ENCODE peak calls at places on chromosomes 13 and 19, in eight cellular contexts. I, F, K, M, W, J, U and B are unnamed samples.

GRCh38 chr19:38649305-38650179 is 2.1 kb downstream of the ACTN4 start:
- DNase-seq in K (no peak), U (peak; percentile 63), W (peak; percentile 72), M (no peak), I (no peak), J (peak; percentile 61), F (no peak), B (peak; percentile 93)

GRCh38 chr13:21240586-21240985 is 64.1 kb downstream of the MRPL57 start:
- DNase-seq in I (no peak), U (no peak), F (no peak), K (no peak), J (no peak), M (no peak), W (no peak), B (no peak)

GRCh38 chr19:7214329-7215089 is 79.7 kb downstream of the INSR start:
- DNase-seq in W (no peak), I (no peak), M (no peak), U (no peak), K (no peak), F (no peak), J (no peak), B (no peak)

GRCh38 chr19:45901432-45901903 is 945 bp downstream of the MYPOP start:
- DNase-seq in U (peak; percentile 80), F (no peak), I (no peak), J (peak; percentile 44), M (no peak), W (peak; percentile 56), K (peak; percentile 31), B (no peak)

GRCh38 chr19:2775556-2776430 is 7.3 kb downstream of the SGTA start:
- DNase-seq in U (peak; percentile 84), F (peak; percentile 70), J (peak; percentile 64), M (peak; percentile 85), I (no peak), K (peak; percentile 61), W (no peak), B (peak; percentile 93)

GRCh38 chr19:38684078-38684861 is 36.8 kb downstream of the ACTN4 start:
- DNase-seq in W (no peak), M (no peak), U (peak; percentile 80), I (no peak), K (peak; percentile 50), F (peak; percentile 66), J (peak; percentile 64), B (peak; percentile 97)

GRCh38 chr13:59394526-59394925 is 769.2 kb downstream of the DIAPH3 start:
- DNase-seq in J (no peak), F (no peak), U (no peak), K (no peak), M (no peak), W (no peak), I (no peak), B (no peak)

GRCh38 chr13:49302222-49302621 is 54.5 kb downstream of the CDADC1 start:
- DNase-seq in J (no peak), U (no peak), F (no peak), M (no peak), K (no peak), W (no peak), I (no peak), B (no peak)

GRCh38 chr13:103031332-103031873 is 34.8 kb downstream of the SLC10A2 start:
- DNase-seq in M (no peak), F (no peak), I (peak; percentile 90), W (no peak), U (no peak), J (no peak), K (no peak), B (no peak)

GRCh38 chr13:27481766-27482165 is 31.4 kb upstream of the MTIF3 start:
- DNase-seq in M (no peak), W (peak; percentile 49), U (peak; percentile 63), I (no peak), K (no peak), F (no peak), J (peak; percentile 54), B (peak; percentile 48)

GRCh38 chr19:43532571-43532961 is 422 bp upstream of the ZNF575 start:
- DNase-seq in J (peak; percentile 73), K (no peak), M (no peak), F (no peak), U (peak; percentile 76), W (peak; percentile 65), I (no peak), B (peak; percentile 86)

GRCh38 chr13:39892731-39893293 is 237.3 kb downstream of the COG6 start:
- DNase-seq in K (peak; percentile 41), W (no peak), M (peak; percentile 59), I (no peak), F (no peak), J (no peak), U (no peak), B (no peak)

GRCh38 chr19:49775742-49776370 is 9.1 kb downstream of the AP2A1 start:
- DNase-seq in J (no peak), W (no peak), K (no peak), F (no peak), M (no peak), I (no peak), U (no peak), B (no peak)

GRCh38 chr19:7899751-7900352 is 3.8 kb upstream of the MAP2K7 start:
- DNase-seq in W (peak; percentile 37), K (no peak), F (no peak), U (no peak), I (no peak), J (no peak), M (no peak), B (no peak)

GRCh38 chr13:23608138-23608537 is 37.9 kb downstream of the TNFRSF19 start:
- DNase-seq in K (no peak), F (no peak), U (no peak), W (no peak), I (no peak), J (no peak), M (no peak), B (no peak)

GRCh38 chr13:67549331-67549730 is 319.2 kb upstream of the PCDH9 start:
- DNase-seq in W (no peak), J (no peak), I (no peak), U (no peak), K (no peak), M (no peak), F (no peak), B (no peak)

GRCh38 chr19:5147971-5148793 is 179.3 kb downstream of the KDM4B start:
- DNase-seq in K (no peak), I (no peak), F (peak; percentile 46), J (no peak), W (no peak), U (no peak), M (no peak), B (no peak)

GRCh38 chr13:21616880-21617279 is 12.9 kb upstream of the MICU2 start:
- DNase-seq in W (no peak), I (no peak), F (no peak), K (no peak), J (no peak), M (no peak), U (no peak), B (peak; percentile 78)

GRCh38 chr13:99859178-99860177 is 112.1 kb downstream of the ZIC5 start:
- DNase-seq in M (no peak), K (peak; percentile 8), I (peak; percentile 41), F (no peak), J (no peak), U (no peak), W (no peak), B (peak; percentile 9)

GRCh38 chr13:66532146-66532545 is 698.0 kb downstream of the PCDH9 start:
- DNase-seq in I (no peak), J (no peak), W (no peak), U (no peak), K (no peak), M (no peak), F (no peak), B (no peak)
- H3K27ac ChIP-seq in I (no peak overlapping the region), J (no peak overlapping the region), W (no peak overlapping the region), U (no peak overlapping the region), K (no peak overlapping the region), M (no peak overlapping the region), F (no peak overlapping the region), B (no peak overlapping the region)

GRCh38 chr19:18863843-18864362 is 32.1 kb downstream of the CERS1 start:
- DNase-seq in J (no peak), M (no peak), W (no peak), K (no peak), I (no peak), F (no peak), U (peak; percentile 46), B (no peak)
- H3K4me3 ChIP-seq in J (no peak overlapping the region), M (no peak overlapping the region), W (no peak overlapping the region), K (no peak overlapping the region), I (no peak overlapping the region), F (no peak overlapping the region), U (no peak overlapping the region), B (no peak overlapping the region)

GRCh38 chr13:45225370-45225769 is 24.5 kb upstream of the KCTD4 start:
- DNase-seq in U (no peak), F (no peak), M (no peak), I (no peak), W (no peak), J (no peak), K (no peak), B (no peak)

GRCh38 chr13:45219938-45220375 is 19.1 kb upstream of the KCTD4 start:
- DNase-seq in F (no peak), M (no peak), K (no peak), J (no peak), W (no peak), I (no peak), U (no peak), B (peak; percentile 62)

GRCh38 chr13:45224181-45224580 is 23.3 kb upstream of the KCTD4 start:
- DNase-seq in K (no peak), W (no peak), M (no peak), I (no peak), F (no peak), U (no peak), J (no peak), B (no peak)

GRCh38 chr13:45220403-45220802 is 19.6 kb upstream of the KCTD4 start:
- DNase-seq in F (no peak), K (no peak), J (no peak), U (no peak), M (no peak), W (no peak), I (no peak), B (no peak)

GRCh38 chr13:45222919-45223318 is 22.1 kb upstream of the KCTD4 start:
- DNase-seq in W (no peak), U (no peak), I (no peak), F (no peak), K (no peak), M (no peak), J (no peak), B (no peak)
- H3K4me1 ChIP-seq in W (peaks cover 8% of the 10 kb centered on the region), U (peaks cover 7% of the 10 kb centered on the region), I (no peaks in the 10 kb centered on the region), F (no peaks in the 10 kb centered on the region), K (no peaks in the 10 kb centered on the region), M (peaks cover 10% of the 10 kb centered on the region), J (no peaks in the 10 kb centered on the region), B (no peaks in the 10 kb centered on the region)

DNA sequence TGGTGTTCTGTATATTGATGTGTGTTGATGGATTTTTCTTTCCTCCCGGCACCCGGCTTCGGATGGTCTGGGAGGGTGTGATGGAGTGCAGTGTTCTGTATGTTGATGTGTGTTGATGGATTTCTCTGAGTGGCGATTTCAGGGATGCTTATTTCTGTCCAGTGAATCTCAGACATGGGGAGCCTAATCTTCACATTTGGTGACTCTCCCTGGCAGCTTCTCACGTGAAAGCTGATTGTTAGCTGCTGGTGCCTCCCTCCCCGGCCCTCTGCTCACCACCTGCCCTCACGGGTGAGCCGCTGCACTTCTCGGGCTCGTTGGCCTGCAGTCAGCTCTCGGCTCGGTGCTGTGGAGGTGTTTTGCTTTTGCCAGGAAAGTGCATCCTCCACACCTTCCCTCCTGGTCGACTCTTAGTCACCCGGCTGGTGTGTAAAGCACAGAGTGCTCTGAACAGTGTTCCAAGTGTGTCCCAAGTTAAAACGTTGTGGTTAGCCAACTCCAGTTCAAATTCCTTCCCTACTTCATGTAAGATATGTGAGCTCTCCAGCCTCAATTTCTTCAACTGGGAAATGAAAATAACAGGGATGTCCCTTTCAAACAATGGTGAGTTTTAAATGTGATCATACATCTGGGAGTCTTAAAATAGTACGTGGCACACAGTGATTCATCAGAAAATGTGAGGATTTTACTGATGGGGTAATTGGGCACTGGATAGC is 54.6 kb downstream of the ATP11A start:
- DNase-seq in W (no peak), M (no peak), F (no peak), J (no peak), U (no peak), K (no peak), I (no peak), B (no peak)
- H3K27ac ChIP-seq in W (no peak overlapping the region), M (no peak overlapping the region), F (no peak overlapping the region), J (peak overlapping the region; percentile 1), U (peak overlapping the region; percentile 31), K (no peak overlapping the region), I (no peak overlapping the region), B (no peak overlapping the region)